ENCODE peak calls at places on chromosomes 13 and 19, in nine cellular contexts. L is neuronal stem cell, A is H9, R is HCT116, X is GM23248, G is endothelial cell of umbilical vein, K is mesendoderm, N is A549, Q is astrocyte. Y is an unnamed sample.
A peak's percentile ranks its signal among the peaks of the same experiment; 100 is the strongest.

GRCh38 chr13:113947321-113948033 is 26.4 kb downstream of the C13orf46 start:
- DNase-seq in Q (no peak), R (peak; percentile 12), X (peak; percentile 76), L (no peak), N (peak; percentile 32), G (peak; percentile 31), A (peak; percentile 49), K (peak; percentile 34), Y (no peak)

GRCh38 chr13:30985637-30986205 is 53.3 kb downstream of the TEX26 start:
- DNase-seq in Q (peak; percentile 75), G (no peak), N (no peak), K (peak; percentile 67), A (no peak), L (no peak), X (peak; percentile 58), R (no peak), Y (no peak)

GRCh38 chr13:38686635-38687245 is at the start of gene FREM2:
- DNase-seq in G (no peak), L (peak; percentile 92), Q (peak; percentile 53), R (no peak), N (peak; percentile 23), A (peak; percentile 97), X (peak; percentile 33), K (peak; percentile 98), Y (peak; percentile 46)

GRCh38 chr13:40490086-40490723 is 176.2 kb downstream of the FOXO1 start:
- DNase-seq in X (no peak), N (no peak), K (no peak), G (no peak), A (no peak), R (no peak), Q (no peak), L (no peak), Y (no peak)

GRCh38 chr13:63184693-63185092 is 1769.0 kb upstream of the PCDH20 start:
- DNase-seq in L (peak; percentile 47), N (peak; percentile 49), R (peak; percentile 24), X (peak; percentile 38), G (no peak), A (peak; percentile 88), K (peak; percentile 97), Q (peak; percentile 86), Y (peak; percentile 38)

GRCh38 chr19:39599116-39599515 is 3.2 kb upstream of the LGALS13 start:
- DNase-seq in Q (peak; percentile 8), X (peak; percentile 51), A (no peak), K (peak; percentile 54), N (peak; percentile 26), G (peak; percentile 18), R (no peak), L (peak; percentile 53), Y (peak; percentile 64)

GRCh38 chr13:78382481-78382880 is 220.9 kb downstream of the POU4F1 start:
- DNase-seq in A (no peak), R (no peak), L (no peak), N (no peak), X (no peak), K (no peak), G (no peak), Q (no peak), Y (no peak)

GRCh38 chr19:16608290-16608704 is 19.7 kb downstream of the MED26 start:
- DNase-seq in N (no peak), R (no peak), K (no peak), G (peak; percentile 75), A (no peak), L (no peak), Q (peak; percentile 73), X (peak; percentile 94), Y (no peak)

GRCh38 chr13:68304287-68304893 is 1074.3 kb upstream of the PCDH9 start:
- DNase-seq in A (no peak), R (peak; percentile 1), Q (peak; percentile 1), G (peak; percentile 14), N (peak; percentile 44), L (peak; percentile 5), X (peak; percentile 1), K (peak; percentile 38), Y (no peak)

DNA sequence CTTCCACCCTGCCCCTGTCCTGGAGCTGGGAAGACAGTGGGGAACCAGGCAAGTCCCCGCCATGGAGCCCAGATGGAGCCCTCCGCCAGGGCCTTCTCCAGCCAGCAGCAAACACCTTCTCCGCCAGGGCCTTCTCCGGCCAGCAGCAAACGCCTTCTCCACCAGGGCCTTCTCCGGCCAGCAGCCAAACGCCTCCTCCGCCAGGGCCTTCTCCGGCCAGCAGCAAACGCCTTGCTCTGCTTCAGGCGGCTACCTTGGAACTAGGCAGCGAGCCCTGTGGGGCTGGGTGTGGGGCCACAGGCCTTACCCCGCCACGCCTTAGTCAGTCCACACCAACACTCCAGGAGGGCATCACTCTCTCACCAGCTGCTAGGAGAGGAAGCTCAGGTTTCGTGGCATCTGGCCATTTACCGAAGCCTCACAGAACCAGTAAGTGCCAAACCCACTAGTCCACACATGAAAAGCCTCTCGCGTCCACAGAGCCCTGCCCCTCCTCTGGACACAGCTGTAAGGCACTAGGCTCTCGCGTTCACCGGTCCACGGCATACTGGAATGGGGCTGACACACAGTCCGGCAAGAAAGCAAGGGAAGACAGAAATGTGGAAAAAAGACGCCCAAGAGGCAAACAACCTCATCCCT is 41.0 kb downstream of the MLLT1 start:
- DNase-seq in N (no peak), R (no peak), K (no peak), L (no peak), G (no peak), A (no peak), Q (peak; percentile 66), X (peak; percentile 75), Y (no peak)
- H3K4me2 ChIP-seq in N (no peak overlapping the region), R (no peak overlapping the region), K (no peak overlapping the region), L (no peak overlapping the region), G (peak overlapping the region; percentile 43), A (no peak overlapping the region), Q (peak overlapping the region; percentile 30), X (peak overlapping the region; percentile 64), Y (no peak overlapping the region)

GRCh38 chr19:13959962-13960862 is 7.9 kb downstream of the DCAF15 start:
- DNase-seq in R (no peak), Q (no peak), A (peak; percentile 64), G (no peak), X (peak; percentile 40), N (no peak), L (no peak), K (peak; percentile 59), Y (peak; percentile 21)

GRCh38 chr19:13959141-13959961 is 7.0 kb downstream of the DCAF15 start:
- DNase-seq in R (no peak), X (no peak), N (no peak), G (no peak), L (no peak), A (peak; percentile 25), Q (no peak), K (peak; percentile 33), Y (no peak)

GRCh38 chr19:13962738-13963602 is 10.7 kb downstream of the DCAF15 start:
- DNase-seq in X (no peak), R (no peak), G (no peak), K (peak; percentile 30), N (no peak), L (no peak), A (peak; percentile 64), Q (peak; percentile 30), Y (no peak)

GRCh38 chr19:13961826-13962737 is 9.8 kb downstream of the DCAF15 start:
- DNase-seq in N (no peak), K (peak; percentile 62), L (no peak), X (no peak), Q (no peak), A (peak; percentile 77), R (no peak), G (no peak), Y (no peak)

DNA sequence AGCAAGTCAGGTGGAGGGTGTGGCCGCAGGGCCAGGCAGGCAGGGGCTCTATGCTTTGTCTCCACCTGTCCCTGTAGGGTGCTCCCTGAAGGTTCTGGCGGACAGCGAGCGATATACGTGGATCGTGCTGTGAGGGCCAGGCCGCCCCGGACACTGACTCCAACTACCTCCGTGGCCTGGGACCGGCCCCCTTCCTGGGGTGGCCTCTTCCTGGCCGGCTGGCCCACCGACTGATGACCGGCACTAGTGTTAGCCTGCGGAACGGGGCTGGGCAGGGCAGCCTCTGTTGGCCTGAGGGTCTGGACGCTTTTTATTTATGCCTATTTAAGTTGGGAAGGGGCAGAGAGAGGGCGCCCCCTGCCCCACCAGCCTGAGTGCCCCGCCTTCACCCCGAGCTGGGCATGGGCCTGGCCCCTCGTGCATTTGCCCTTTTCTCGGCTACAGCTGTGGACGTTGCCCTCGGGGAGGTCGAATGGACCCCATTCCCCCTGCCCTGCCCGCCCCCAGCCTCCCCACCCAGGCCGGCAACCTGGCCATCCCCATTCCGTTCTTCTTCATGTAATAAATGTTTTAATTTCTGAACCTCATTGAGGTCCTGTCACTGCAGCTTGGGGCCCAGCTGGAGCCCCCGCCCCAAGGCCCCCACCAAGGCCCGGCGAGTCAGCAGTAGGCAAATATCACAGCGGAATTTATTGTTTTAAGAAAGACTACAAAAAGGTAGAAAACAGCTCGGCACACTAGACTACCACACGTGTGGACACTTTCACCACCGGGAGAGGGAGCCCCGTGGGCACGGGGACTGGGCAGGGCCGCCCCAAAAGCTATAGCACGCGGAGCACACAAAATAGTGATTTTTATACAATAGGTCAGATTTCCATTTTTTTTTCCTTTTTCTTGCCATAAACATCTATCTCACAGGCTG is 8.8 kb downstream of the DCAF15 start:
- DNase-seq in K (no peak), G (no peak), N (no peak), L (no peak), R (no peak), A (peak; percentile 30), Q (no peak), X (no peak), Y (no peak)
- H3K4me2 ChIP-seq in K (no peak overlapping the region), G (no peak overlapping the region), N (no peak overlapping the region), L (no peak overlapping the region), R (no peak overlapping the region), A (no peak overlapping the region), Q (no peak overlapping the region), X (no peak overlapping the region), Y (no peak overlapping the region)

DNA sequence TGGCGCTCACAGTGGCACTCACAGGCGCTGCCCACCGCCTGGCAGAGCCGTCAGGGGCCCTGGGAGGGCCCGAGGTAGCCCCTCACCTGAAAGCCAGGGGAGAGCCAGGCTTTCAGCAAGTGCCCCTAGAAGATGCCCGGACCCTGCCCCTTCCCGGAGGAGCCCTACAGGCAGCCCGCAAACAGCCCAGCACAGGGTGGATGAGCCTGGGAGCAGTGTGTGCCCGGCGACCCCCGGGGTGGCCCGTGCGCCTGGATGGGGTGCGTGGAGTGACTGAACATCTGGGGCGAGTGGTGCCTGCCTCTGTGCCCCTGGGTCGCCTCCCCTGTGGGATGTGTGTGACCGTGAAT is 1.4 kb downstream of the CRLF1 start:
- DNase-seq in G (no peak), Q (no peak), R (no peak), N (no peak), L (no peak), A (no peak), K (no peak), X (no peak), Y (no peak)
- H3K4me2 ChIP-seq in G (no peak overlapping the region), Q (peak overlapping the region; percentile 41), R (no peak overlapping the region), N (no peak overlapping the region), L (no peak overlapping the region), A (peak overlapping the region; percentile 1), K (peak overlapping the region; percentile 24), X (no peak overlapping the region), Y (no peak overlapping the region)

DNA sequence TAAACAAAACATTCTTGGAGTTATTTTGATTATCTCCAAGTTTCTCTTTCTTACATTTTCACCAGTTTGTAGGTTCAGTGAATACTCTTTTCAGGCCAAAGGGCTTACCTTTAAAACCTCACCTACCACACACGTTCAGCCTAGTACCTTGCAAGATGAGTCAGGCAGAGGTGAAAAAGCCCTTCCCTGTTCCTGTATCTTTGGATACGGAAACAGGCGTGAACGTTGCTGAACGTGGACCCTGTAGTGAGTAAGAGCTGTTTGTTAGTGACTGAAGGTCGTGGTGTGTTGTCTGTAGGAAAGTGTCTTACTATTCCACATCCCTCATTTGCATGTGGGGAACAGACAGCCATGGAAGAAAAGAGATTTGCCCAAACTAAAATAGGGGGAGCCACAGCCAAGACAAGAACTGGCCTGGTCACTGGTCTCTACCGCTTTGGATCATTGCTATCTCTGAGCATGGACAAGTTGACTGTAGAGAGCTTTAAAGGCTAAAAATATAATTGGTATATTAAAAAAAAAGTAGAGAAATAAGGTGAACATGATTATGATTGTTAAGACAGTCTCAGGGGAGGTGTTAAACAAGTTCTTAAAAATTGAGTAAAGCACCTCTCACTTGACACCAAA is 3.5 kb downstream of the CEBPG start:
- DNase-seq in K (no peak), X (no peak), Q (no peak), L (no peak), N (peak; percentile 66), G (peak; percentile 42), A (no peak), R (no peak), Y (peak; percentile 33)
- H3K4me2 ChIP-seq in K (no peak overlapping the region), X (peak overlapping the region; percentile 24), Q (peak overlapping the region; percentile 93), L (no peak overlapping the region), N (peak overlapping the region; percentile 79), G (peak overlapping the region; percentile 80), A (no peak overlapping the region), R (peak overlapping the region; percentile 98), Y (no peak overlapping the region)